ENCODE peak calls at places on chromosomes 11 and 22, in five cellular contexts. D is sciatic nerve; L is activated CD4-positive, CD25-positive, alpha-beta regulatory T cell; V is naive thymus-derived CD8-positive, alpha-beta T cell; G is NCI-H187. F is an unnamed sample.

GRCh38 chr22:47213571-47214230 is 451.3 kb downstream of the TBC1D22A start:
- DNase-seq in D (peak), L (peak), V (peak), G (no peak), F (peak)

GRCh38 chr11:1760351-1761109 is 3.2 kb downstream of the CTSD start:
- DNase-seq in D (peak), L (no peak), V (no peak), G (no peak), F (no peak)

GRCh38 chr11:58485961-58486360 is 21.9 kb downstream of the OR5B21 start:
- DNase-seq in D (no peak), L (no peak), V (no peak), G (no peak), F (no peak)

GRCh38 chr11:47587733-47588326 is 1.4 kb downstream of the FAM180B start:
- DNase-seq in D (peak), L (no peak), V (no peak), G (no peak), F (no peak)

GRCh38 chr11:11157201-11157600 is 195.8 kb downstream of the CSNK2A3 start:
- DNase-seq in D (no peak), L (no peak), V (peak), G (no peak), F (no peak)

GRCh38 chr22:40709752-40710413 is 30.6 kb downstream of the MCHR1 start:
- DNase-seq in D (no peak), L (no peak), V (no peak), G (no peak), F (no peak)

GRCh38 chr11:70756341-70756740 is 358.0 kb downstream of the CTTN start:
- DNase-seq in D (no peak), L (no peak), V (no peak), G (no peak), F (no peak)

GRCh38 chr11:68692115-68692514 is 7.8 kb downstream of the GAL start:
- DNase-seq in D (no peak), L (no peak), V (no peak), G (no peak), F (no peak)

GRCh38 chr11:62153087-62153395 is 29.2 kb downstream of the INCENP start:
- DNase-seq in D (no peak), L (no peak), V (no peak), G (no peak), F (no peak)

GRCh38 chr22:30292069-30292970 is 3.0 kb upstream of the CASTOR1 start:
- DNase-seq in D (no peak), L (no peak), V (no peak), G (no peak), F (no peak)

GRCh38 chr11:68106165-68106940 is 14.8 kb downstream of the CHKA start:
- DNase-seq in D (no peak), L (no peak), V (no peak), G (no peak), F (no peak)

GRCh38 chr22:29387921-29388758 is at the start of gene AP1B1:
- DNase-seq in D (peak), L (peak), V (peak), G (peak), F (peak)

GRCh38 chr11:12581923-12582322 is 92.3 kb upstream of the TEAD1 start:
- DNase-seq in D (no peak), L (no peak), V (no peak), G (peak), F (no peak)

GRCh38 chr11:104256525-104256924 is 92.6 kb upstream of the PDGFD start:
- DNase-seq in D (no peak), L (no peak), V (no peak), G (no peak), F (no peak)

GRCh38 chr11:13362596-13363109 is 85.1 kb downstream of the BMAL1 start:
- DNase-seq in D (no peak), L (no peak), V (no peak), G (no peak), F (no peak)

GRCh38 chr11:17343907-17344306 is 7.7 kb upstream of the NCR3LG1 start:
- DNase-seq in D (no peak), L (no peak), V (no peak), G (no peak), F (no peak)

GRCh38 chr22:45585437-45585755 is 82.7 kb downstream of the FBLN1 start:
- DNase-seq in D (no peak), L (no peak), V (no peak), G (no peak), F (no peak)

GRCh38 chr22:35971418-35972119 is 57.1 kb downstream of the RBFOX2 start:
- DNase-seq in D (no peak), L (no peak), V (no peak), G (no peak), F (no peak)

F was measured in naive B cell.